ENCODE peak calls at places on chromosomes 6 and 20, in nine cellular contexts. V is foreskin keratinocyte; S is left cardiac atrium; R is Right ventricle myocardium inferior; M is effector memory CD8-positive, alpha-beta T cell; Y is SK-N-SH treated with all-trans-retinoic acid at 6 μM for 48 hours; B is naive thymus-derived CD8-positive, alpha-beta T cell; Q is lower lobe of right lung; G is heart right ventricle. K is an unnamed sample.

GRCh38 chr6:70985151-70985550 is 28.3 kb upstream of the B3GAT2 start:
- ATAC-seq in Q (no peak), S (no peak), M (no peak), R (no peak), G (no peak), V (no peak), B (no peak), Y (no peak), K (no peak)

GRCh38 chr6:146709036-146709622 is 110.4 kb downstream of the ADGB start:
- ATAC-seq in R (no peak), M (no peak), V (no peak), Y (no peak), B (no peak), Q (no peak), S (no peak), G (no peak), K (no peak)

GRCh38 chr20:1336699-1337387 is 7.9 kb upstream of the SDCBP2 start:
- ATAC-seq in R (peak; percentile 91), G (peak; percentile 87), Q (peak; percentile 87), M (no peak), Y (no peak), V (peak; percentile 44), S (peak; percentile 91), B (peak; percentile 96), K (peak; percentile 88)

GRCh38 chr6:101539510-101540245 is 146.2 kb downstream of the GRIK2 start:
- ATAC-seq in B (no peak), R (no peak), S (no peak), Y (peak; percentile 67), M (no peak), V (peak; percentile 64), G (no peak), Q (no peak), K (no peak)

GRCh38 chr6:13089296-13089994 is 238.9 kb downstream of the TBC1D7 start:
- ATAC-seq in R (peak; percentile 23), M (no peak), Q (no peak), V (no peak), G (no peak), S (peak; percentile 32), B (no peak), Y (no peak), K (peak; percentile 41)

GRCh38 chr6:33490621-33491020 is 36.2 kb downstream of the ZBTB9 start:
- ATAC-seq in B (no peak), S (no peak), Y (no peak), M (no peak), Q (no peak), V (no peak), R (peak; percentile 44), G (peak; percentile 73), K (no peak)

GRCh38 chr6:18561006-18561750 is 174.0 kb downstream of the RNF144B start:
- ATAC-seq in S (peak; percentile 92), Q (no peak), M (no peak), Y (no peak), V (no peak), B (no peak), R (no peak), G (no peak), K (no peak)

GRCh38 chr6:57259064-57259463 is 37.0 kb upstream of the RAB23 start:
- ATAC-seq in Q (no peak), M (no peak), V (no peak), B (no peak), G (no peak), R (no peak), S (no peak), Y (no peak), K (no peak)

GRCh38 chr20:45911486-45912343 is at the start of gene PLTP:
- ATAC-seq in G (peak; percentile 60), M (peak; percentile 47), V (peak; percentile 3), R (peak; percentile 78), Q (peak; percentile 57), B (peak; percentile 52), S (peak; percentile 62), Y (peak; percentile 59), K (peak; percentile 35)

GRCh38 chr20:50320910-50321796 is 130.5 kb downstream of the CEBPB start:
- ATAC-seq in S (peak; percentile 95), Y (peak; percentile 100), G (peak; percentile 91), R (peak; percentile 94), V (peak; percentile 96), M (no peak), B (no peak), Q (peak; percentile 95), K (peak; percentile 98)

GRCh38 chr20:10622657-10623418 is 51.0 kb downstream of the JAG1 start:
- ATAC-seq in B (no peak), R (peak; percentile 84), S (peak; percentile 91), Y (peak; percentile 77), V (peak; percentile 40), G (peak; percentile 82), M (no peak), Q (peak; percentile 58), K (peak; percentile 84)

GRCh38 chr20:60055740-60056139 is 97.5 kb downstream of the CDH26 start:
- ATAC-seq in R (peak; percentile 57), Q (peak; percentile 75), G (no peak), V (peak; percentile 14), B (peak; percentile 74), Y (no peak), M (peak; percentile 81), S (peak; percentile 66), K (peak; percentile 65)

GRCh38 chr20:17823382-17824144 is 123.8 kb downstream of the BANF2 start:
- ATAC-seq in G (no peak), S (no peak), Q (no peak), V (no peak), B (no peak), Y (no peak), M (no peak), R (no peak), K (no peak)

GRCh38 chr6:110664933-110665332 is 150.3 kb downstream of the CDK19 start:
- ATAC-seq in M (no peak), Y (no peak), B (no peak), S (no peak), R (no peak), Q (peak; percentile 60), V (no peak), G (no peak), K (no peak)

GRCh38 chr20:33009214-33010132 is 2.0 kb downstream of the BPIFB2 start:
- ATAC-seq in S (no peak), B (no peak), M (no peak), R (no peak), V (no peak), Y (no peak), Q (no peak), G (no peak), K (no peak)

GRCh38 chr6:150368762-150369161 is at the start of gene IYD:
- ATAC-seq in Q (peak; percentile 77), B (no peak), M (no peak), G (no peak), S (no peak), Y (no peak), V (no peak), R (no peak), K (no peak)

GRCh38 chr6:110310861-110311446 is 47.2 kb downstream of the METTL24 start:
- ATAC-seq in B (no peak), M (no peak), G (no peak), V (no peak), Q (no peak), S (no peak), R (no peak), Y (no peak), K (no peak)

GRCh38 chr6:109002100-109002697 is 92.4 kb downstream of the SESN1 start:
- ATAC-seq in Y (no peak), M (no peak), R (peak; percentile 83), S (peak; percentile 86), Q (peak; percentile 81), B (no peak), V (peak; percentile 20), G (peak; percentile 17), K (peak; percentile 94)

GRCh38 chr6:161301338-161301737 is 27.5 kb upstream of the AGPAT4 start:
- ATAC-seq in Q (peak; percentile 83), S (peak; percentile 62), R (peak; percentile 88), Y (peak; percentile 81), V (peak; percentile 34), G (peak; percentile 38), B (no peak), M (no peak), K (peak; percentile 62)

GRCh38 chr6:61675734-61676133 is 610.3 kb downstream of the KHDRBS2 start:
- ATAC-seq in Y (no peak), G (no peak), M (no peak), B (no peak), V (no peak), S (no peak), R (no peak), Q (no peak), K (no peak)

GRCh38 chr6:53070808-53071207 is 5.6 kb downstream of the FBXO9 start:
- ATAC-seq in V (no peak), Y (no peak), M (peak; percentile 46), Q (no peak), B (peak; percentile 59), R (no peak), S (no peak), G (no peak), K (no peak)